ENCODE peak calls at places on chromosomes 6 and 20, in six cellular contexts. Y is right cardiac atrium, M is ureter, A is HFFc6, C is cerebellum, L is dorsolateral prefrontal cortex. Z is an unnamed sample.
A peak's percentile ranks its signal among the peaks of the same experiment; 100 is the strongest.

GRCh38 chr6:139602577-139602976 is 228.1 kb upstream of the CITED2 start:
- DNase-seq in Y (no peak), M (no peak), A (no peak), C (no peak), L (no peak), Z (no peak)

GRCh38 chr6:135419162-135419561 is 78.4 kb downstream of the AHI1 start:
- DNase-seq in Y (no peak), M (no peak), A (peak; percentile 67), C (no peak), L (no peak), Z (no peak)

GRCh38 chr6:27141472-27142015 is 106.0 kb upstream of the PRSS16 start:
- DNase-seq in Y (no peak), M (no peak), A (no peak), C (no peak), L (no peak), Z (no peak)

GRCh38 chr6:123519191-123519510 is 117.6 kb downstream of the TRDN start:
- DNase-seq in Y (peak; percentile 81), M (peak; percentile 44), A (no peak), C (no peak), L (no peak), Z (peak; percentile 1)

GRCh38 chr6:13164316-13164715 is 164.0 kb downstream of the TBC1D7 start:
- DNase-seq in Y (no peak), M (no peak), A (no peak), C (no peak), L (no peak), Z (no peak)

GRCh38 chr6:35449287-35449881 is 2.8 kb upstream of the FANCE start:
- DNase-seq in Y (no peak), M (no peak), A (peak; percentile 77), C (peak; percentile 91), L (no peak), Z (no peak)

GRCh38 chr6:105226598-105227291 is 46.9 kb upstream of the POPDC3 start:
- DNase-seq in Y (no peak), M (no peak), A (peak; percentile 59), C (no peak), L (no peak), Z (no peak)

GRCh38 chr20:49559411-49560081 is 8.4 kb downstream of the PTGIS start:
- DNase-seq in Y (peak; percentile 44), M (peak; percentile 41), A (peak; percentile 42), C (no peak), L (no peak), Z (no peak)

GRCh38 chr6:9025796-9026195 is 590.5 kb upstream of the SLC35B3 start:
- DNase-seq in Y (no peak), M (no peak), A (no peak), C (no peak), L (no peak), Z (no peak)

GRCh38 chr20:58014628-58015315 is 213.7 kb downstream of the ANKRD60 start:
- DNase-seq in Y (no peak), M (no peak), A (no peak), C (no peak), L (no peak), Z (no peak)

GRCh38 chr6:2168480-2168879 is 76.9 kb downstream of the GMDS start:
- DNase-seq in Y (no peak), M (no peak), A (peak; percentile 11), C (no peak), L (no peak), Z (no peak)

GRCh38 chr6:81128671-81129070 is 623.8 kb downstream of the TENT5A start:
- DNase-seq in Y (no peak), M (no peak), A (no peak), C (no peak), L (no peak), Z (no peak)

GRCh38 chr6:33212857-33213165 is 4.5 kb downstream of the RING1 start:
- DNase-seq in Y (no peak), M (no peak), A (no peak), C (no peak), L (no peak), Z (no peak)

GRCh38 chr6:150452642-150453243 is 83.9 kb downstream of the IYD start:
- DNase-seq in Y (peak; percentile 67), M (no peak), A (no peak), C (no peak), L (no peak), Z (no peak)

GRCh38 chr6:24777227-24777626 is 2.5 kb downstream of the GMNN start:
- DNase-seq in Y (no peak), M (no peak), A (no peak), C (no peak), L (no peak), Z (no peak)

GRCh38 chr6:150372051-150372450 is 3.2 kb downstream of the IYD start:
- DNase-seq in Y (no peak), M (no peak), A (no peak), C (no peak), L (no peak), Z (no peak)

GRCh38 chr6:138722425-138723371 is 50.9 kb upstream of the CCDC28A start:
- DNase-seq in Y (no peak), M (no peak), A (peak; percentile 87), C (no peak), L (no peak), Z (no peak)

GRCh38 chr6:31850765-31851484 is 11.7 kb downstream of the NEU1 start:
- DNase-seq in Y (no peak), M (no peak), A (no peak), C (no peak), L (no peak), Z (no peak)